ENCODE peak calls at places on chromosomes 6 and 20, in five cellular contexts. One of them, this sample, is unnamed.

GRCh38 chr6:127971945-127972391 is 71.1 kb upstream of the THEMIS start:
- DNase-seq in A549: peak; percentile 1
- DNase-seq in pancreas: no peak
- DNase-seq in right lobe of liver: no peak
- DNase-seq in CD8-positive, alpha-beta memory T cell: peak; percentile 82
- DNase-seq in this sample: peak; percentile 56

GRCh38 chr20:53677447-53678314 is 84.0 kb upstream of the ZNF217 start:
- DNase-seq in pancreas: no peak
- DNase-seq in CD8-positive, alpha-beta memory T cell: no peak
- DNase-seq in A549: peak; percentile 66
- DNase-seq in right lobe of liver: peak; percentile 85
- DNase-seq in this sample: peak; percentile 86

GRCh38 chr6:134373282-134373922 is 55.5 kb upstream of the SGK1 start:
- DNase-seq in CD8-positive, alpha-beta memory T cell: no peak
- DNase-seq in right lobe of liver: no peak
- DNase-seq in A549: peak; percentile 59
- DNase-seq in pancreas: no peak
- DNase-seq in this sample: no peak

GRCh38 chr6:129233458-129234134 is 350.7 kb downstream of the LAMA2 start:
- DNase-seq in right lobe of liver: no peak
- DNase-seq in pancreas: no peak
- DNase-seq in A549: no peak
- DNase-seq in CD8-positive, alpha-beta memory T cell: no peak
- DNase-seq in this sample: no peak

GRCh38 chr20:57224641-57225138 is 41.8 kb downstream of the BMP7 start:
- DNase-seq in CD8-positive, alpha-beta memory T cell: no peak
- DNase-seq in A549: no peak
- DNase-seq in pancreas: no peak
- DNase-seq in right lobe of liver: no peak
- DNase-seq in this sample: no peak

GRCh38 chr6:77231438-77232305 is 231.6 kb downstream of the HTR1B start:
- DNase-seq in pancreas: no peak
- DNase-seq in CD8-positive, alpha-beta memory T cell: no peak
- DNase-seq in A549: no peak
- DNase-seq in right lobe of liver: no peak
- DNase-seq in this sample: no peak

GRCh38 chr6:41426438-41426851 is 91.0 kb downstream of the NCR2 start:
- DNase-seq in A549: no peak
- DNase-seq in right lobe of liver: no peak
- DNase-seq in CD8-positive, alpha-beta memory T cell: no peak
- DNase-seq in pancreas: no peak
- DNase-seq in this sample: no peak

GRCh38 chr20:63858393-63859165 is 2.7 kb upstream of the ABHD16B start:
- DNase-seq in CD8-positive, alpha-beta memory T cell: no peak
- DNase-seq in right lobe of liver: no peak
- DNase-seq in pancreas: no peak
- DNase-seq in A549: no peak
- DNase-seq in this sample: no peak

GRCh38 chr6:119308048-119308570 is 41.5 kb downstream of the MAN1A1 start:
- DNase-seq in pancreas: no peak
- DNase-seq in right lobe of liver: peak; percentile 61
- DNase-seq in CD8-positive, alpha-beta memory T cell: no peak
- DNase-seq in A549: peak; percentile 27
- DNase-seq in this sample: peak; percentile 54

GRCh38 chr6:19301980-19302379 is 535.2 kb upstream of the ID4 start:
- DNase-seq in A549: no peak
- DNase-seq in pancreas: no peak
- DNase-seq in right lobe of liver: no peak
- DNase-seq in CD8-positive, alpha-beta memory T cell: no peak
- DNase-seq in this sample: no peak

GRCh38 chr20:47432251-47433210 is 69.2 kb upstream of the NCOA3 start:
- DNase-seq in A549: peak; percentile 87
- DNase-seq in pancreas: no peak
- DNase-seq in CD8-positive, alpha-beta memory T cell: no peak
- DNase-seq in right lobe of liver: no peak
- DNase-seq in this sample: no peak

GRCh38 chr6:28137458-28138020 is 4.1 kb upstream of the ZKSCAN8 start:
- DNase-seq in A549: no peak
- DNase-seq in right lobe of liver: no peak
- DNase-seq in pancreas: no peak
- DNase-seq in CD8-positive, alpha-beta memory T cell: peak; percentile 49
- DNase-seq in this sample: peak; percentile 31

DNA sequence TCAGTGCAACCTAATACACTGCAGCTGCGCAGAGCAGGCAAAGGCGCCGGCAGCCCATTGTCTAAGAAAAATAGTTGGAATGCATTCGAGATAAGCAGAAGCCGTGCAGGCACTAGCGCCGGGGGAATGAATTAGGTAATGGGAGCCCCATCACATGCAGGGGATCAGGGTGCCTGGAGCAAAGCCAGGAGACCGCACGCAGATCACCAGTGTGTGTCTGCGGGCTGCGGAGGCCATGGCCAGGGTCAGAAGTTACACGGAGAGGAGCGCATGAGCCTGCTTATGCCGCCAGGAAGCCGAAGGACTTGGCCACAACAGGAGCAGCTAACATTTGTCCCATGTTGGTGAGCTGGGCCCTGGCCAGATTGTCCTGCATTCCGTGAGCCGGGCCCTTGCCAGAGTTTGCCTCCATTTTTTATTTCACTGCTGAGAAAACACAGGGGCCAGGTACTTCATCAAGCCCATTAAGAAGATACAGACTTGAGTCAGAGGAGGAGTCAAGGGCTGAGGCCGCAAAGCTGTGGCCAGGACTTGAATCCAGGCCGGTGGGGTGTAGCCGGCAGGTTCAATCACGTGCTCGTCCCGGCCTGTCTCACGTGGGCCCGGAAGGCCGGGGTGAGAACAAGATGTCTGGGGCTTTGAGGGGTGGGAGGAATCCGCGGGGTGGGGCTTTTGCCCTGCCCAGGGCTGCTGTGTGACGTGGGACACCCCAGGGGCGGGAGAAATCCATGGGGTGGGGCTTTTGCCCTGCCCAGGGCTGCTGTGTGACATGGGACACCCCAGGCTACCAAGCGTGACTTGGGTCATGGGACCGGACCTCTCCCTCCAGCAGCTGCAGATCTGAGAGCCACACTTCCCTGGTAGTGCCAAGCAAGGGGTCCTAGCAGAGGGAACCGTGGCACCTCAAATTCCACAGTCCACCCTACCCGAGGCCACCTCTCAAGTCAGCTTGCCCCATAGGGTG is 156.5 kb downstream of the DLL1 start:
- DNase-seq in pancreas: peak; percentile 53
- DNase-seq in A549: no peak
- DNase-seq in right lobe of liver: peak; percentile 46
- DNase-seq in CD8-positive, alpha-beta memory T cell: no peak
- DNase-seq in this sample: no peak
- H3K4me3 ChIP-seq in pancreas: no peak overlapping the region
- H3K4me3 ChIP-seq in A549: no peak overlapping the region
- H3K4me3 ChIP-seq in right lobe of liver: no peak overlapping the region
- H3K4me3 ChIP-seq in CD8-positive, alpha-beta memory T cell: no peak overlapping the region
- H3K4me3 ChIP-seq in this sample: no peak overlapping the region

GRCh38 chr20:50297498-50298348 is 107.1 kb downstream of the CEBPB start:
- DNase-seq in right lobe of liver: no peak
- DNase-seq in A549: no peak
- DNase-seq in CD8-positive, alpha-beta memory T cell: no peak
- DNase-seq in pancreas: no peak
- DNase-seq in this sample: no peak

GRCh38 chr20:50295345-50295744 is 104.7 kb downstream of the CEBPB start:
- DNase-seq in right lobe of liver: no peak
- DNase-seq in pancreas: no peak
- DNase-seq in A549: no peak
- DNase-seq in CD8-positive, alpha-beta memory T cell: no peak
- DNase-seq in this sample: no peak

GRCh38 chr20:50298554-50299324 is 108.1 kb downstream of the CEBPB start:
- DNase-seq in right lobe of liver: no peak
- DNase-seq in pancreas: no peak
- DNase-seq in A549: no peak
- DNase-seq in CD8-positive, alpha-beta memory T cell: no peak
- DNase-seq in this sample: no peak

GRCh38 chr20:50295762-50296449 is 105.3 kb downstream of the CEBPB start:
- DNase-seq in A549: no peak
- DNase-seq in pancreas: no peak
- DNase-seq in right lobe of liver: no peak
- DNase-seq in CD8-positive, alpha-beta memory T cell: no peak
- DNase-seq in this sample: no peak

GRCh38 chr20:50296450-50297375 is 106.1 kb downstream of the CEBPB start:
- DNase-seq in right lobe of liver: no peak
- DNase-seq in A549: no peak
- DNase-seq in CD8-positive, alpha-beta memory T cell: no peak
- DNase-seq in pancreas: no peak
- DNase-seq in this sample: peak; percentile 33
- H3K27ac ChIP-seq in right lobe of liver: peak overlapping the region; percentile 97
- H3K27ac ChIP-seq in A549: peak overlapping the region; percentile 96
- H3K27ac ChIP-seq in CD8-positive, alpha-beta memory T cell: no peak overlapping the region
- H3K27ac ChIP-seq in pancreas: no peak overlapping the region
- H3K27ac ChIP-seq in this sample: no peak overlapping the region

GRCh38 chr6:338815-339262 is 46.6 kb downstream of the DUSP22 start:
- DNase-seq in right lobe of liver: no peak
- DNase-seq in pancreas: no peak
- DNase-seq in CD8-positive, alpha-beta memory T cell: no peak
- DNase-seq in A549: no peak
- DNase-seq in this sample: peak; percentile 38

GRCh38 chr6:336159-337114 is 44.1 kb downstream of the DUSP22 start:
- DNase-seq in A549: no peak
- DNase-seq in CD8-positive, alpha-beta memory T cell: no peak
- DNase-seq in right lobe of liver: no peak
- DNase-seq in pancreas: peak; percentile 51
- DNase-seq in this sample: no peak

GRCh38 chr6:335572-335971 is 43.3 kb downstream of the DUSP22 start:
- DNase-seq in pancreas: peak; percentile 47
- DNase-seq in A549: no peak
- DNase-seq in CD8-positive, alpha-beta memory T cell: no peak
- DNase-seq in right lobe of liver: no peak
- DNase-seq in this sample: no peak

GRCh38 chr6:339480-339879 is 47.2 kb downstream of the DUSP22 start:
- DNase-seq in CD8-positive, alpha-beta memory T cell: peak; percentile 30
- DNase-seq in A549: no peak
- DNase-seq in right lobe of liver: no peak
- DNase-seq in pancreas: no peak
- DNase-seq in this sample: peak; percentile 31

DNA sequence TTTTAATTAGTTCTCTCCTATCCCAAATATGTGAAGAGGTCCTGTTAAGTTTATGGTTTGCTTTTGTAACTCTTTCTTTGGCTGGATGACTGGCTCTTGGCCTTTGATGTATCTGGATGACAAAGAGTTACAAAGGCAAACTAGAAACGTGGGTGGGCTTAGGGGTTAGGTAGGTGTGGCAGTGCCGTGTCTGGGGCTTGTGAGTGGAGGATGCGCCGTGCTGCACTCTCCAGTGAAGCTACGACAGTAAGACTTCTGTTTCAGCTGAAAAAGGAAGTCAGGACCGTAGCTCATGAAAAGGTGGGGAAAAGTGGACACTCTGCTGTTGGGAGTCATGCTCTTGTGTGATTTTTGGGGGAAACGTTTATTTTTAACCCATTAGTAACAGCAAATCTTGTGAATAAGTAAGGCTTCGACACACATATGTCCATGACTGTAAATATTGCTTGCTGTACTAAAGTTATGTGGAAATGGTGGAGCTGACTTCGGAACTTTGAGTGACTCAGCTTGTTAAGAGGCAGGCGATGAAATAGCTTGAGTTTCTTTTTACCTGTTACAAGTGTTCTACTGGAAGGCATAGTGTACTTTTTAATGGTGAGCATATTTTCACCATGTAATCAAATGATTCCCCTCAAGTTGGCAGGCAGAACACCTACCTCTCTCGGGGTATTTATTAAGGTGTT is 45.6 kb downstream of the DUSP22 start:
- DNase-seq in CD8-positive, alpha-beta memory T cell: no peak
- DNase-seq in right lobe of liver: no peak
- DNase-seq in pancreas: peak; percentile 50
- DNase-seq in A549: no peak
- DNase-seq in this sample: no peak
- H3K9me3 ChIP-seq in CD8-positive, alpha-beta memory T cell: no peaks in the 10 kb centered on the region
- H3K9me3 ChIP-seq in right lobe of liver: no peaks in the 10 kb centered on the region
- H3K9me3 ChIP-seq in pancreas: no peaks in the 10 kb centered on the region
- H3K9me3 ChIP-seq in A549: no peaks in the 10 kb centered on the region
- H3K9me3 ChIP-seq in this sample: peaks cover 1% of the 10 kb centered on the region

GRCh38 chr6:157268396-157268795 is 54.9 kb downstream of the TMEM242 start:
- DNase-seq in A549: no peak
- DNase-seq in CD8-positive, alpha-beta memory T cell: no peak
- DNase-seq in pancreas: no peak
- DNase-seq in right lobe of liver: peak; percentile 35
- DNase-seq in this sample: no peak

GRCh38 chr6:157267654-157268053 is 55.7 kb downstream of the TMEM242 start:
- DNase-seq in pancreas: no peak
- DNase-seq in CD8-positive, alpha-beta memory T cell: no peak
- DNase-seq in A549: no peak
- DNase-seq in right lobe of liver: peak; percentile 28
- DNase-seq in this sample: no peak

GRCh38 chr6:157269261-157269794 is 54.0 kb downstream of the TMEM242 start:
- DNase-seq in CD8-positive, alpha-beta memory T cell: no peak
- DNase-seq in pancreas: no peak
- DNase-seq in A549: no peak
- DNase-seq in right lobe of liver: peak; percentile 65
- DNase-seq in this sample: no peak

GRCh38 chr6:157270308-157270707 is 53.0 kb downstream of the TMEM242 start:
- DNase-seq in A549: no peak
- DNase-seq in pancreas: no peak
- DNase-seq in right lobe of liver: no peak
- DNase-seq in CD8-positive, alpha-beta memory T cell: no peak
- DNase-seq in this sample: no peak

DNA sequence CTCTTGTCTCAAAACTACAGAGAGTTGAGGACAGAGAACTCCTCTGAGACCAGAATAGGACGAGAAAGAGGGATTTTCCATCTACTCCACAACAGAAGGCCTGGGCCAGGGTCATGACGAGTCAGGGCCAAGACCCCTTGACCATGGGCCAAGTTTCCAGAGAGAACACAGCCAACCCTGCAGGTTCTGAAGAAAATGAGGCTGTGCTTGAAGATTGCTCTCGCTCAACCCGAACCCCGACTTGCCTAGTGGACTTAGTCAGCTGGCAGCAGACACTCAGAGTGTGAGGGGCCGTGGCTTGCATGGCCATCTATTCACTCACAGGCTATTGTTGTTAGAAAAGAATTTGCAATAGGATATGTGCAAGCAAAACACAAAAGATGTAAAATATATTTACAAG is 54.5 kb downstream of the TMEM242 start:
- DNase-seq in right lobe of liver: peak; percentile 44
- DNase-seq in pancreas: no peak
- DNase-seq in CD8-positive, alpha-beta memory T cell: no peak
- DNase-seq in A549: no peak
- DNase-seq in this sample: no peak
- H3K4me3 ChIP-seq in right lobe of liver: no peak overlapping the region
- H3K4me3 ChIP-seq in pancreas: no peak overlapping the region
- H3K4me3 ChIP-seq in CD8-positive, alpha-beta memory T cell: no peak overlapping the region
- H3K4me3 ChIP-seq in A549: no peak overlapping the region
- H3K4me3 ChIP-seq in this sample: no peak overlapping the region